ENCODE peak calls at places on chromosomes 7 and 10, in six cellular contexts. P is mesendoderm, Y is neuronal stem cell, V is IMR-90, H is mesenchymal stem cell, M is H1. S is an unnamed sample.

GRCh38 chr7:30920584-30921539 is 9.2 kb downstream of the AQP1 start:
- DNase-seq in P (peak), V (peak), Y (no peak), H (peak), M (no peak), S (peak)

GRCh38 chr7:107924841-107925490 is 34.0 kb downstream of the DLD start:
- DNase-seq in P (no peak), M (no peak), H (no peak), Y (no peak), V (no peak), S (no peak)

GRCh38 chr7:50687575-50688261 is 95.0 kb downstream of the GRB10 start:
- DNase-seq in Y (no peak), M (no peak), P (no peak), V (peak), H (no peak), S (no peak)

GRCh38 chr10:24041030-24041429 is 167.9 kb upstream of the KIAA1217 start:
- DNase-seq in Y (no peak), P (no peak), M (no peak), H (no peak), V (no peak), S (no peak)

GRCh38 chr10:101783736-101784118 is 481 bp upstream of the NPM3 start:
- DNase-seq in H (no peak), P (peak), M (no peak), V (peak), Y (no peak), S (peak)

GRCh38 chr10:122347162-122347561 is 27.3 kb upstream of the PLEKHA1 start:
- DNase-seq in P (no peak), H (no peak), M (no peak), V (no peak), Y (no peak), S (no peak)

GRCh38 chr10:86225098-86225782 is 141.4 kb downstream of the GRID1 start:
- DNase-seq in P (peak), M (no peak), H (no peak), V (peak), Y (no peak), S (no peak)

GRCh38 chr7:3754488-3755365 is 453.7 kb downstream of the SDK1 start:
- DNase-seq in M (peak), P (peak), H (no peak), V (peak), Y (peak), S (peak)

GRCh38 chr7:2761131-2761624 is 73.2 kb downstream of the AMZ1 start:
- DNase-seq in P (no peak), V (no peak), M (no peak), H (no peak), Y (no peak), S (no peak)

GRCh38 chr7:11533229-11533820 is 298.7 kb downstream of the THSD7A start:
- DNase-seq in P (no peak), M (no peak), V (no peak), Y (no peak), H (no peak), S (no peak)

GRCh38 chr10:28505359-28505959 is 27.5 kb upstream of the WAC start:
- DNase-seq in Y (no peak), V (no peak), P (no peak), M (no peak), H (no peak), S (no peak)

GRCh38 chr7:156014201-156014600 is 201.9 kb upstream of the SHH start:
- DNase-seq in Y (no peak), H (no peak), V (no peak), P (peak), M (no peak), S (peak)

GRCh38 chr10:18204050-18204449 is 63.8 kb downstream of the CACNB2 start:
- DNase-seq in H (no peak), V (no peak), M (no peak), P (no peak), Y (no peak), S (no peak)

GRCh38 chr7:140209866-140210609 is 33.3 kb upstream of the KDM7A start:
- DNase-seq in V (no peak), M (no peak), Y (no peak), H (no peak), P (no peak), S (no peak)

GRCh38 chr7:11527707-11528106 is 304.3 kb downstream of the THSD7A start:
- DNase-seq in M (no peak), Y (no peak), P (peak), V (no peak), H (no peak), S (no peak)

GRCh38 chr7:44325811-44326241 is 432 bp upstream of the CAMK2B start:
- DNase-seq in M (no peak), V (no peak), H (no peak), P (peak), Y (no peak), S (peak)

GRCh38 chr10:121999301-121999700 is 10.3 kb downstream of the TACC2 start:
- DNase-seq in H (no peak), Y (no peak), M (no peak), V (no peak), P (no peak), S (no peak)

GRCh38 chr10:92901819-92902234 is 53.5 kb downstream of the EXOC6 start:
- DNase-seq in V (no peak), Y (no peak), P (no peak), M (no peak), H (no peak), S (no peak)

GRCh38 chr10:132844069-132844809 is 58.3 kb upstream of the NKX6-2 start:
- DNase-seq in P (no peak), Y (no peak), V (no peak), M (no peak), H (no peak), S (no peak)

GRCh38 chr10:46515402-46516192 is 40.9 kb downstream of the GPRIN2 start:
- DNase-seq in M (no peak), P (no peak), V (no peak), H (no peak), Y (no peak), S (peak)

GRCh38 chr10:118500477-118501104 is 94.9 kb downstream of the PRLHR start:
- DNase-seq in H (no peak), P (no peak), M (no peak), Y (no peak), V (no peak), S (no peak)

GRCh38 chr7:94957041-94957440 is 49.6 kb downstream of the PPP1R9A start:
- DNase-seq in P (no peak), M (no peak), H (no peak), Y (no peak), V (no peak), S (no peak)

GRCh38 chr10:83917519-83918506 is 221.5 kb upstream of the GHITM start:
- DNase-seq in P (peak), Y (no peak), H (peak), M (no peak), V (no peak), S (peak)

GRCh38 chr10:121281576-121281975 is 316.7 kb downstream of the FGFR2 start:
- DNase-seq in P (no peak), H (no peak), M (no peak), V (no peak), Y (no peak), S (no peak)

GRCh38 chr7:65216469-65216868 is 157.2 kb upstream of the ZNF92 start:
- DNase-seq in P (peak), V (peak), H (peak), Y (peak), M (peak), S (peak)

GRCh38 chr7:155797262-155798250 is 14.7 kb downstream of the SHH start:
- DNase-seq in H (no peak), Y (no peak), P (no peak), V (no peak), M (no peak), S (no peak)

GRCh38 chr7:44290250-44290616 is 35.2 kb downstream of the CAMK2B start:
- DNase-seq in P (no peak), M (no peak), H (no peak), Y (no peak), V (no peak), S (no peak)

GRCh38 chr10:124039432-124040086 is 53.8 kb downstream of the CHST15 start:
- DNase-seq in H (no peak), M (no peak), V (no peak), P (no peak), Y (no peak), S (no peak)

GRCh38 chr7:51732066-51732465 is 415.5 kb upstream of the COBL start:
- DNase-seq in P (no peak), V (no peak), Y (no peak), H (no peak), M (no peak), S (no peak)

GRCh38 chr10:80159166-80159888 is 26.8 kb downstream of the PLAC9 start:
- DNase-seq in V (no peak), P (no peak), Y (no peak), M (no peak), H (peak), S (no peak)

GRCh38 chr10:127331696-127332095 is 135.3 kb upstream of the INSYN2A start:
- DNase-seq in H (no peak), Y (no peak), M (no peak), V (no peak), P (no peak), S (no peak)

GRCh38 chr10:76177945-76178344 is 746.5 kb downstream of the LRMDA start:
- DNase-seq in V (no peak), H (no peak), Y (no peak), M (no peak), P (no peak), S (no peak)

GRCh38 chr7:27868117-27868516 is 128.2 kb downstream of the TAX1BP1 start:
- DNase-seq in V (peak), Y (no peak), P (peak), H (peak), M (no peak), S (no peak)
- H2BK15ac ChIP-seq in V (no peak), Y (no peak), P (no peak), H (no peak), M (no peak), S (no peak)

GRCh38 chr7:80680159-80680903 is 41.9 kb downstream of the CD36 start:
- DNase-seq in Y (no peak), P (no peak), V (no peak), H (no peak), M (no peak), S (no peak)
- H2BK15ac ChIP-seq in Y (no peak), P (no peak), V (no peak), H (no peak), M (no peak), S (no peak)

DNA sequence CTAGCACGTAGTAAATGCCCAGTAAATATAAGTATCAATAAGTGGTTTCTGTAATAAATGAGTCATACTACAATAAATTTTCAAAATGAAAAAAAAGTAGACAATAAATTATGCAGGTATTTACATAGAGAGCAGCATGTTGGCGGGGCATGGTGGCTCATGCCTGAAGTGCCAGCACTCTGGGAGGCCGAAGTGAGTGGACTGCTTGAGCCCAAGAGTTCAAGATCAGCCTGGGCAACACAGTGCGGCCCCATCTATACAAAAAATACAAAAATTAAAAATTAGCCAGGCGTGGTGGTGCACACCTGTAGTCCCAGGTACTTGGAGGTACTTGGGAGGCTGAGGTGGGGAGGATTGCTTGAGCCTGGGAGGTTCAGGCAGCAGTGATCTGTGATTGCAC is 509.3 kb upstream of the KLF6 start:
- DNase-seq in M (no peak), V (no peak), Y (no peak), H (no peak), P (no peak), S (no peak)
- H2BK15ac ChIP-seq in M (no peak), V (no peak), Y (no peak), H (no peak), P (no peak), S (no peak)

GRCh38 chr7:46835556-46835955 is 746.4 kb downstream of the TNS3 start:
- DNase-seq in H (no peak), V (peak), M (no peak), P (peak), Y (no peak), S (no peak)

GRCh38 chr7:46833186-46833585 is 748.7 kb downstream of the TNS3 start:
- DNase-seq in M (no peak), H (no peak), V (no peak), Y (no peak), P (no peak), S (no peak)

GRCh38 chr7:46834921-46835320 is 747.0 kb downstream of the TNS3 start:
- DNase-seq in P (no peak), M (no peak), H (no peak), V (no peak), Y (no peak), S (no peak)

DNA sequence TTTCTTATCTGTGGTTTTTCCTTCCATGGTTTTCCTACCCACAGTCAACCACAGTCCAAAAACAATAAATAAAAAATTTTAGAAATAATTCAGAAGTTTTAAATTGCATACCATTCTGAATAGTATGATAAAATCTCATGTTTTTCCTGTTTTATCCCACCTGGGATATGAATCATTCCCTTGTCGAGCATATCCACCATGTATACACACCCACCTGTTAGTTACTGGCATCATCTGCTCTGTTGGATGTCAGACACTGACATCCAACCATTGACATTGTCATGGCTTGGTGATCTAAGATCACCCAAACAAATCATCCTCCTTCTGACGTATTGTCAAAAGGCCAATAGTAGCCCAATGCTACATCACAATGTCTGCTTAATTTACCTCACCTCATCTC is 749.8 kb downstream of the TNS3 start:
- DNase-seq in Y (no peak), M (no peak), P (no peak), V (no peak), H (no peak), S (no peak)
- H2BK15ac ChIP-seq in Y (no peak), M (no peak), P (no peak), V (no peak), H (no peak), S (no peak)

S was measured in H9.